ENCODE peak calls at places on chromosome 20, in ten cellular contexts. K is tibial nerve, Z is aorta, V is heart left ventricle, N is GM23248, I is heart right ventricle, E is psoas muscle, J is hepatocyte, O is thyroid gland, L is OCI-LY7. P is an unnamed sample. For H3K36me3 and H3K4me1, the result is how much of the 10 kb centered on the place peaks cover.

GRCh38 chr20:46137816-46138215 is 19.7 kb downstream of the CD40 start:
- DNase-seq in L (no peak), I (no peak), O (peak), K (no peak), E (no peak), V (no peak), Z (no peak), N (no peak), J (no peak), P (no peak)

GRCh38 chr20:36154696-36155628 is at the start of gene EPB41L1:
- DNase-seq in L (no peak), E (peak), O (no peak), J (peak), Z (peak), N (peak), I (no peak), K (no peak), V (peak), P (no peak)

GRCh38 chr20:43824699-43825402 is 89.8 kb upstream of the TOX2 start:
- DNase-seq in N (peak), J (peak), I (peak), O (no peak), V (no peak), E (no peak), Z (no peak), K (no peak), L (no peak), P (no peak)

GRCh38 chr20:59813126-59813947 is 120.1 kb downstream of the SYCP2 start:
- DNase-seq in J (no peak), L (no peak), V (no peak), N (no peak), O (no peak), E (no peak), K (peak), I (no peak), Z (no peak), P (no peak)

GRCh38 chr20:50267866-50268219 is 77.2 kb downstream of the CEBPB start:
- DNase-seq in L (no peak), N (no peak), O (no peak), J (no peak), V (no peak), I (no peak), Z (no peak), K (no peak), E (no peak), P (no peak)

GRCh38 chr20:19737025-19737424 is 21.0 kb upstream of the RIN2 start:
- DNase-seq in K (peak), J (peak), O (no peak), N (peak), L (no peak), V (no peak), I (no peak), E (no peak), Z (no peak), P (peak)

GRCh38 chr20:33423141-33423834 is 20.3 kb downstream of the SNTA1 start:
- DNase-seq in N (peak), E (peak), K (no peak), Z (peak), O (no peak), I (peak), L (no peak), J (peak), V (peak), P (no peak)

GRCh38 chr20:2234788-2235187 is 61.0 kb upstream of the TGM3 start:
- DNase-seq in K (no peak), V (no peak), E (no peak), I (no peak), Z (no peak), N (no peak), O (no peak), L (no peak), J (no peak), P (no peak)

GRCh38 chr20:34771680-34772081 is 53.8 kb downstream of the NCOA6 start:
- DNase-seq in V (no peak), N (peak), K (no peak), L (no peak), Z (no peak), J (no peak), I (no peak), O (peak), E (no peak), P (no peak)

GRCh38 chr20:49345538-49345937 is 67.7 kb upstream of the ZNFX1 start:
- DNase-seq in L (no peak), J (no peak), O (no peak), V (peak), Z (peak), I (no peak), N (peak), E (peak), K (no peak), P (peak)

GRCh38 chr20:48463916-48464315 is 363.9 kb downstream of the PREX1 start:
- DNase-seq in L (no peak), J (peak), V (no peak), Z (no peak), K (peak), O (no peak), N (peak), E (no peak), I (no peak), P (no peak)

GRCh38 chr20:11537032-11537431 is 380.7 kb upstream of the BTBD3 start:
- DNase-seq in Z (no peak), I (no peak), N (no peak), K (no peak), E (no peak), O (no peak), J (no peak), L (no peak), V (no peak), P (no peak)

GRCh38 chr20:59948212-59948611 is 8.0 kb downstream of the FAM217B start:
- DNase-seq in J (no peak), E (no peak), N (no peak), L (no peak), K (no peak), V (no peak), O (no peak), Z (no peak), I (no peak), P (no peak)

GRCh38 chr20:10673831-10674683 is at the start of gene JAG1:
- DNase-seq in V (peak), N (peak), J (peak), E (peak), O (peak), I (peak), K (peak), L (peak), Z (peak), P (peak)

GRCh38 chr20:20821496-20822260 is 109.2 kb upstream of the RALGAPA2 start:
- DNase-seq in J (no peak), L (no peak), I (no peak), N (no peak), Z (no peak), V (no peak), E (no peak), O (no peak), K (no peak), P (no peak)

GRCh38 chr20:58634121-58634817 is 16.8 kb upstream of the STX16 start:
- DNase-seq in Z (no peak), L (no peak), I (no peak), V (no peak), J (no peak), E (no peak), O (no peak), N (no peak), K (no peak), P (no peak)

GRCh38 chr20:1434571-1435336 is 31.9 kb downstream of the NSFL1C start:
- DNase-seq in J (no peak), E (no peak), Z (peak), O (no peak), I (peak), V (no peak), L (peak), N (peak), K (peak), P (no peak)

GRCh38 chr20:36447101-36447500 is 94.2 kb upstream of the MYL9 start:
- DNase-seq in N (no peak), V (no peak), J (peak), E (no peak), O (peak), L (no peak), K (no peak), I (no peak), Z (no peak), P (no peak)

GRCh38 chr20:33826270-33826897 is 15.2 kb downstream of the CHMP4B start:
- DNase-seq in E (no peak), V (no peak), K (no peak), Z (no peak), J (peak), N (no peak), L (no peak), I (no peak), O (no peak), P (no peak)

GRCh38 chr20:18543932-18544331 is 23.3 kb upstream of the SMIM26 start:
- DNase-seq in N (no peak), L (no peak), E (no peak), J (no peak), O (peak), K (no peak), Z (no peak), V (peak), I (peak), P (no peak)

GRCh38 chr20:17617212-17617867 is 47.5 kb downstream of the DSTN start:
- DNase-seq in L (peak), V (no peak), O (peak), Z (peak), I (no peak), K (peak), J (peak), E (no peak), N (peak), P (no peak)

GRCh38 chr20:34334654-34335407 is 28.2 kb upstream of the ITCH start:
- DNase-seq in J (no peak), V (no peak), K (no peak), O (no peak), I (no peak), N (no peak), Z (no peak), L (no peak), E (no peak), P (no peak)

GRCh38 chr20:25254571-25254970 is 6.7 kb downstream of the PYGB start:
- DNase-seq in Z (no peak), J (no peak), O (no peak), E (no peak), V (no peak), I (no peak), L (no peak), K (no peak), N (no peak), P (no peak)

GRCh38 chr20:9978395-9979004 is 56.3 kb upstream of the ANKEF1 start:
- DNase-seq in K (peak), L (peak), O (peak), N (peak), E (no peak), I (peak), V (no peak), J (peak), Z (no peak), P (peak)

DNA sequence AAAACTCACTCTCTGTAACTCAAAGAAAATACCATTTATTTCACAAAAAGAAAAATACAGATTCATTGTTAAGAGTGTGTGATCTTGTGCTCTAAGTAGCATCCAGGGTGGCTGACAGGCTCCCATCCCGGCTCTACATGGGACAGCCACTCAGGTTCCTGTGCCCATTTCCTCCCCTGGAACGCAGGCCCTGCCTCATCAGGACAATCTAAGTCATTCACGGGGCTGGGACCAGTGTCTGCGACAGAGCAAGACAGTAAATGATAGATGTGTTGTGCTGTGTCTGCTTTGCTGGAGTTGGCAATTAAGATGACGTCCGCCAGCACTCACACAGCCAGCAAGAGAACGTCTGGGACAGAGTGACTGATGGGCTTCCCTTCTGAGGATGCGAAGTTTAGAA is 6.9 kb upstream of the FAM209A start:
- DNase-seq in V (no peak), J (no peak), I (no peak), O (no peak), N (no peak), K (no peak), Z (no peak), L (no peak), E (no peak), P (no peak)
- H3K36me3 ChIP-seq in V (under half), J (under half), I (under half), O (under half), N (under half), K (half or more), Z (under half), L (half or more), E (half or more), P (under half)

DNA sequence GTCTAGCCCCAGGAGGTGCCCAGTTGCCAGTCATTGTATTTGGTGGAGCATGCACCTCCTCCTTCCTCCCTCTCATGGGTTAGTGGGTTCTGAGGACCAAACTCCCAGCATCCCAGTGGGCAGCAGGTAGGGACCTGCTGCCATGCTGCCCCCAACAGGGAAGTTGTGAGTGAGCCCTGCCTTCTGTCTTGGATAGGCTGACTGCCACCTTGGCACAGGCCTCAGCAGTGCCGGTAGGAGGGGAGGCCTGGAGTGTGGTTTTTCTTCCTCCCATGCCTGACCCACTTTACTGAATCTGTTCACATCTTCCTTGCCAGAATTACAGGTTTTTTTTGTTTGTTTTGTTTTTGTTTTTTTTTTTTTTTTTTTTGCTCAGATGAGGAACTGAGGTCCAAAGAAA is 24.5 kb downstream of the PLCG1 start:
- DNase-seq in Z (peak), O (peak), I (no peak), N (no peak), J (no peak), E (no peak), V (no peak), L (no peak), K (no peak), P (no peak)
- H3K4me1 ChIP-seq in Z (under half), O (under half), I (under half), N (under half), J (under half), E (under half), V (under half), L (under half), K (under half), P (under half)

DNA sequence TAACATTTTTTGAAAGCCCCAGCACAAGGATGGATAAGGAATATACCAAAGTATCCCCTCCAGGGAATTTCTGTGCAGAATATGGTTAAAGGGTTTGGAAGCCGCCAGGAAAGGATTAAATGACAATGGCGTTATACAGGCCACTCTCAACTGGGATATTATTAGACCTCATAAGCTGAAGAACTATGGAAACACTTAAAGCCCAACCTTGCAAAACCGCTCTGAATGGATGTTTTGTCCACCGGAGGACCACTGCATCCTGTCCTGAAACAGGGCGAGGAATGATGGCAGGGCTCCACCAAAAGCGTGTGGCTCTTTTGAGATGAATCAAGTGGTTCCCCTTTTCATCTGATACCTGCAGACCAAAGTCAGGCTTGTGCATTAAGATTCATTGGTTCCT is 32.4 kb downstream of the NFATC2 start:
- DNase-seq in K (no peak), L (no peak), V (no peak), N (no peak), Z (no peak), O (no peak), E (no peak), J (no peak), I (no peak), P (no peak)
- H3K36me3 ChIP-seq in K (under half), L (half or more), V (under half), N (under half), Z (under half), O (under half), E (under half), J (under half), I (under half), P (under half)

DNA sequence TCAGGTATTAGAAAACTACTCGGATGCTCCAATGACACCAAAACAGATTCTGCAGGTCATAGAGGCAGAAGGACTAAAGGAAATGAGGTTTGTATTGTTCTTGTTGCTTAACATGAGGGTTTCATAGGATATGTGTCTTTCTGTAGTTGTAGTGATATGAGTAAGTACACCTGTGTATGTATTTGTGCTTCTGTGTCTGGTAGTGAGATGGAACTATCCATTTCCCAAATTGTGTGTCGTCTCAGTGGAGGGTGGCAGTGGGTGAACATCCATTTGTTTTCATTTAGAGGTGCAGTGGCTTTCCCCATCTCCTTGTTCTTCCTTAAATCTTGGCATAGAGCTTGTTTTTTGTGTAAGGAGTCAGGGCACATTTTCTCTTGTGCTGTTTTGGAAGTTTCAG is 8.2 kb downstream of the ASXL1 start:
- DNase-seq in J (no peak), E (no peak), V (no peak), K (no peak), Z (no peak), I (no peak), L (no peak), N (no peak), O (no peak), P (no peak)
- H3K4me1 ChIP-seq in J (under half), E (half or more), V (under half), K (under half), Z (under half), I (under half), L (half or more), N (under half), O (under half), P (under half)

GRCh38 chr20:38143238-38143645 is 21.8 kb downstream of the TGM2 start:
- DNase-seq in Z (no peak), E (no peak), N (no peak), I (no peak), L (no peak), O (no peak), J (peak), K (no peak), V (no peak), P (no peak)
- H3K36me3 ChIP-seq in Z (under half), E (half or more), N (under half), I (under half), L (under half), O (under half), J (under half), K (under half), V (under half), P (under half)

GRCh38 chr20:3692706-3693294 is 11.0 kb upstream of the ADAM33 start:
- DNase-seq in V (no peak), L (no peak), O (no peak), E (no peak), N (no peak), I (no peak), J (no peak), K (no peak), Z (no peak), P (no peak)

GRCh38 chr20:3694864-3695263 is 13.1 kb upstream of the ADAM33 start:
- DNase-seq in N (no peak), V (no peak), Z (no peak), E (no peak), L (no peak), K (no peak), O (no peak), J (no peak), I (no peak), P (no peak)

GRCh38 chr20:3691306-3691705 is 9.5 kb upstream of the ADAM33 start:
- DNase-seq in L (no peak), N (no peak), I (no peak), J (no peak), Z (no peak), E (no peak), K (no peak), V (no peak), O (no peak), P (no peak)

GRCh38 chr20:3691897-3692296 is 10.1 kb upstream of the ADAM33 start:
- DNase-seq in L (no peak), E (no peak), V (no peak), N (no peak), O (no peak), Z (no peak), J (no peak), I (no peak), K (no peak), P (no peak)

GRCh38 chr20:3693376-3693775 is 11.6 kb upstream of the ADAM33 start:
- DNase-seq in J (no peak), E (no peak), K (no peak), O (no peak), Z (no peak), N (no peak), L (no peak), I (no peak), V (no peak), P (no peak)
- H3K4me1 ChIP-seq in J (under half), E (under half), K (under half), O (under half), Z (under half), N (under half), L (under half), I (under half), V (under half), P (under half)

GRCh38 chr20:63706852-63707557 is 771 bp downstream of the ARFRP1 start:
- DNase-seq in L (peak), N (peak), V (peak), J (peak), I (peak), Z (peak), K (no peak), O (peak), E (peak), P (no peak)

GRCh38 chr20:63707558-63708300 is at the start of the genes ARFRP1 and ZGPAT:
- DNase-seq in N (peak), O (peak), Z (peak), E (peak), K (peak), J (peak), I (peak), V (peak), L (peak), P (no peak)

GRCh38 chr20:63705232-63706026 is 2.3 kb downstream of the ARFRP1 start:
- DNase-seq in N (no peak), L (no peak), E (no peak), I (no peak), J (no peak), Z (no peak), O (no peak), V (no peak), K (no peak), P (no peak)

GRCh38 chr20:63704749-63705117 is 3.0 kb downstream of the ARFRP1 start:
- DNase-seq in O (no peak), E (no peak), K (no peak), Z (no peak), J (no peak), V (no peak), L (no peak), I (no peak), N (no peak), P (no peak)

DNA sequence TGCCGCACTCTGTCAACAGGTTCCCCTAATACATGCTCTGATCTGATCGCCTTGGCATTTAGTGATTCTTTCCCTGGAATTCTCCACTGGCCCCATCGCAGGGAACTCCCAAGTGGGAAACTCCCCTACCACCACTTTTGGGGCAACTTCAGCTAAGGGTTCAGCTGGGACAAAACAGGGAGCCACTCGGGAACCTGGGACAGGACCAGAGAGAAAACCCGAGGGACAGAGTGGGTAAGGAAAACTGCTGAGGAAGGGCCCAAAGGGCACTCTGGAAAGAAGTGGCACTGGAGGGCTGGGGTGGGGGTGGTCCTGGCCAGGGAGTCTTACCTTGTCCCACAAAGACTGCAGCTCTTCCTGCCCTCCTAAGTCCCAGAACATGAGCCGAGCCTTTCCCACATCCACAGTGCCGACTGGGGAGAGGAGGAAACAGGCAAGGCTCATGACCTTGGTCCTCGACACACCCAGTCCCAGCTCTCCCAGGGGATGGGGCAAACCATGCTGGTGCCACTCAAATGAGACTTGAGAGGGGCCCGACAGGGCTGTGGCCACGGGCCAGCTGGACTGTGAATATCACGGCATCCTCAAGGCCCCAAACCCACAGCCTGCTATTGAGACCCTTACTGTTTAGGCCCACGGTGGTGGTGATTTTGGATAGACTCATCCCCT is 1.6 kb downstream of the ARFRP1 start:
- DNase-seq in L (no peak), O (no peak), K (no peak), N (no peak), V (no peak), E (no peak), I (no peak), Z (no peak), J (peak), P (no peak)
- H3K36me3 ChIP-seq in L (half or more), O (under half), K (half or more), N (under half), V (under half), E (half or more), I (under half), Z (under half), J (under half), P (under half)

GRCh38 chr20:38872036-38872435 is 54.2 kb upstream of the FAM83D start:
- DNase-seq in E (no peak), V (no peak), N (no peak), Z (no peak), I (no peak), J (no peak), K (no peak), O (no peak), L (peak), P (no peak)
- H3K4me1 ChIP-seq in E (under half), V (under half), N (under half), Z (under half), I (under half), J (under half), K (under half), O (under half), L (half or more), P (under half)